ENCODE peak calls at places on chromosomes 7 and 10, in seven cellular contexts. S, M, E, L, Q, F and A are unnamed samples.
A peak's percentile ranks its signal among the peaks of the same experiment; 100 is the strongest.

GRCh38 chr7:129903935-129904334 is 48.8 kb downstream of the UBE2H start:
- DNase-seq in S (no peak), M (no peak), E (no peak), L (no peak), Q (no peak), F (no peak), A (no peak)

GRCh38 chr7:117458977-117459583 is 20.7 kb upstream of the CFTR start:
- DNase-seq in S (peak; percentile 44), M (peak; percentile 34), E (no peak), L (no peak), Q (peak; percentile 49), F (no peak), A (no peak)

GRCh38 chr7:137574836-137575235 is 231.3 kb upstream of the PTN start:
- DNase-seq in S (peak; percentile 21), M (peak; percentile 46), E (no peak), L (no peak), Q (no peak), F (no peak), A (no peak)

GRCh38 chr7:130365093-130365492 is 15.2 kb upstream of the CPA1 start:
- DNase-seq in S (no peak), M (no peak), E (no peak), L (no peak), Q (no peak), F (no peak), A (no peak)

GRCh38 chr7:40915061-40915460 is 780.3 kb downstream of the SUGCT start:
- DNase-seq in S (peak; percentile 65), M (no peak), E (no peak), L (no peak), Q (no peak), F (no peak), A (no peak)

GRCh38 chr7:50805425-50806130 is 22.9 kb upstream of the GRB10 start:
- DNase-seq in S (no peak), M (no peak), E (no peak), L (no peak), Q (no peak), F (no peak), A (no peak)

GRCh38 chr7:151877911-151878835 is 1.3 kb upstream of the PRKAG2 start:
- DNase-seq in S (no peak), M (no peak), E (no peak), L (no peak), Q (no peak), F (no peak), A (no peak)

GRCh38 chr7:128166603-128167315 is 74.3 kb upstream of the LEP start:
- DNase-seq in S (no peak), M (peak; percentile 32), E (peak; percentile 62), L (peak; percentile 81), Q (peak; percentile 12), F (no peak), A (no peak)

GRCh38 chr10:32377458-32378370 is 30.8 kb upstream of the EPC1 start:
- DNase-seq in S (peak; percentile 45), M (peak; percentile 49), E (no peak), L (no peak), Q (peak; percentile 65), F (no peak), A (peak; percentile 8)

GRCh38 chr7:33814958-33815735 is 90.2 kb upstream of the BMPER start:
- DNase-seq in S (no peak), M (no peak), E (no peak), L (no peak), Q (no peak), F (no peak), A (no peak)

GRCh38 chr7:157032128-157032527 is 21.7 kb upstream of the MNX1 start:
- DNase-seq in S (no peak), M (no peak), E (no peak), L (no peak), Q (no peak), F (no peak), A (no peak)

DNA sequence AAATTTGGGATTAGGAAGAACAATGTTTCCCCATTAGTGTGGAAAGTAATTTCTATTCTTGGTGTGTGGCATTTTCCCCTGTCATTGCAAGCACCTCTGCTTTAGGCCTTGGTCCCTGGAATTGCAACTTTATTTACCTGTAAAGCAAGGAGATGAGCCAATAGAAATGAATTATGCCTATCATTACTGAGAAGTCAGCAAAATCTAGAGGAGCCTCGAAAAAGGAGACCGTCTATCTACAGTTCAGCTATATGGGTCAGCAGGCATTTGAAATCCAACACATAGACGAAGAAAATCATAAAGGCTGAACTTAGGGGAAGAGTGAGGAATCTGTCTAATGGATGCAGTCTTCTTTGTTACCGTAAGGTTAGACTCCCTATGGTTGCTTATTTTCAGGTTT is 161.1 kb downstream of the CCDC71L start:
- DNase-seq in S (no peak), M (no peak), E (no peak), L (no peak), Q (no peak), F (no peak), A (no peak)
- H2AK5ac ChIP-seq in S (no peak overlapping the region), M (no peak overlapping the region), E (no peak overlapping the region), L (no peak overlapping the region), Q (no peak overlapping the region), F (no peak overlapping the region), A (no peak overlapping the region)

GRCh38 chr10:114073787-114074186 is 30.1 kb downstream of the ADRB1 start:
- DNase-seq in S (no peak), M (no peak), E (no peak), L (no peak), Q (no peak), F (no peak), A (no peak)

GRCh38 chr10:114077815-114078219 is 34.2 kb downstream of the ADRB1 start:
- DNase-seq in S (no peak), M (peak; percentile 77), E (peak; percentile 67), L (peak; percentile 46), Q (no peak), F (no peak), A (no peak)

GRCh38 chr10:114075093-114075492 is 31.4 kb downstream of the ADRB1 start:
- DNase-seq in S (no peak), M (no peak), E (no peak), L (no peak), Q (no peak), F (no peak), A (no peak)

GRCh38 chr10:114079421-114079820 is 35.8 kb downstream of the ADRB1 start:
- DNase-seq in S (no peak), M (no peak), E (no peak), L (no peak), Q (no peak), F (no peak), A (no peak)

DNA sequence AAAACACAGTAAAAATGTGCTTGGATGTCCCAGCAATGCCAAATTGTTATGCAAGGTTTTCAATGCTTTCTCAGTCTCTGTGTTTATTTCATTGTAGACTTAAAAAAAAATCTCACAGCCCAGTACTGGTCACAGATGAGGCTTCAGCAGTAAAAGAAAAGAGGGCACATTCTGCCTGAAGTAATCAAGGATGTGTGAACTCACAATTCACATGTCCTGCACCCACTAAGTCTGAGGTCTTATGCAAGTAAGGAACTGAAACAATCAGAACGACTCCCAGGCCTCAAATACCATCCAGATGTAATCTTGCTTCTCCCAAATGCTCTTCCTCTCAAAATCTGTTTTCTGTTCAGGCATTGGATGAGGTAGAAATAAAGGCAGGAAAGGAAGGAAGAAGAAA is 33.7 kb downstream of the ADRB1 start:
- DNase-seq in S (no peak), M (no peak), E (no peak), L (no peak), Q (no peak), F (no peak), A (no peak)
- H3K4ac ChIP-seq in S (no peak overlapping the region), M (no peak overlapping the region), E (no peak overlapping the region), L (no peak overlapping the region), Q (no peak overlapping the region), F (no peak overlapping the region), A (no peak overlapping the region)

GRCh38 chr10:122500726-122501125 is 39.4 kb downstream of the HTRA1 start:
- DNase-seq in S (no peak), M (no peak), E (no peak), L (no peak), Q (no peak), F (no peak), A (no peak)
- H4K8ac ChIP-seq in S (no peak overlapping the region), M (no peak overlapping the region), E (no peak overlapping the region), L (peak overlapping the region; percentile 57), Q (no peak overlapping the region), F (no peak overlapping the region), A (peak overlapping the region; percentile 58)

GRCh38 chr7:101790566-101791293 is 26.7 kb upstream of the CUX1 start:
- DNase-seq in S (no peak), M (no peak), E (no peak), L (no peak), Q (no peak), F (no peak), A (no peak)
- H2AK5ac ChIP-seq in S (no peak overlapping the region), M (no peak overlapping the region), E (no peak overlapping the region), L (no peak overlapping the region), Q (peak overlapping the region; percentile 43), F (no peak overlapping the region), A (no peak overlapping the region)

DNA sequence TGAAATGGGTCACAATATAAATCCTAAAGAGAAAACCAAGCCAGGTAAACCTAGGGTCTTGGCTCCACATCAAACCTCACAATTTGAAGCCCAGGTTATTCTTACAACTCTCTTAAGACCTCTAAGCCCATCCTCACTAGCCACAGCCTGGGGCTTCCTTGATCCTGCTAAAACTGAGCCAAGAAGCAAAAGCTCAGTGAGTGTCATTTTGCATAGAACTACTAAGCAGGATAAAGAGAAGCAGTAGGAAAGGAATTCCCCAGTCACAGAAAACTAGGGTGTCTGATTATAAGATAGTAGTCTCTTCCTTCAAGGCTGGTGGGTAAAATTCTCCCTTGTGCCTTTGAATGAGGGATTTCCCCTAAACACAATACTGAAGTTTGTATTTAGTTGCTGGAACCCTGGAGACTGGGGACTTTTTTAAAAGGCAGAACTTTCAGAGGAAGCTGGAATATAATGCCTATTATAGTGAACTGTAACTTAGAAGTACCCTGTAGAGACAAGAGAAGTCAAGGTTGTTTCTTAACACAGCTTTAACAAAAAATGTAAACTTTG is 196.6 kb upstream of the KIAA1217 start:
- DNase-seq in S (no peak), M (peak; percentile 42), E (no peak), L (no peak), Q (no peak), F (no peak), A (no peak)
- H3K4ac ChIP-seq in S (no peak overlapping the region), M (no peak overlapping the region), E (no peak overlapping the region), L (no peak overlapping the region), Q (no peak overlapping the region), F (no peak overlapping the region), A (no peak overlapping the region)

DNA sequence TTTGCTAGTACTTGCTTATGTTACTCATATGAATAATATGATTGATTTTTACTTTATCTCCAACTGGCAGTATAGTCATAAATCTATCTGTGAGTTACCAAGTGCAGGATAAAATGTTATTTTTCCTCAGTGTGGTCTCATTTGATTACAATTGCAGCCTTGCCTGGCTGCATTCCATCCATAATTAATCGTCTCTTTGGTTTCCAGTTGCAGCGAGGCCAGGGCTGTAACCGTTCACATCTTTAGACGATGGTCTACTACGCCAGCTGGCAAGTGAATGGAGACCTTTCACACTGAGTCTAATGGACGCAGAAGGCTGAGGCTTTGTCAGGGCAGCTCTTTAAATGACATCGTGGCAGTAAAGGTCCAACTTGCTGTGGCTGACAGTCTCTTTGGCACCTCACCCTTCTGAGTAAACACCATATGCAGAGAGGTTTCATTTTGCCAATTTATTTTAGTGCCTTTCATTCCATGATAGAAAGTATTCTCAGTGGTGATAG is 84.0 kb downstream of the ARL4A start:
- DNase-seq in S (peak; percentile 56), M (peak; percentile 17), E (no peak), L (no peak), Q (no peak), F (no peak), A (peak; percentile 24)
- H4K8ac ChIP-seq in S (peak overlapping the region; percentile 66), M (no peak overlapping the region), E (no peak overlapping the region), L (no peak overlapping the region), Q (no peak overlapping the region), F (no peak overlapping the region), A (no peak overlapping the region)